ENCODE peak calls at places on chromosomes 4 and X, in ten cellular contexts. V is omental fat pad, H is cardiac fibroblast, B is Panc1, L is MM.1S, N is astrocyte of the spinal cord, W is GM10248, X is cardiac muscle cell, R is GM12865, E is neural crest cell. J is an unnamed sample.

GRCh38 chr4:24889991-24890390 is 22.9 kb downstream of the CCDC149 start:
- DNase-seq in L (no peak), W (no peak), N (no peak), X (no peak), R (peak; percentile 10), E (no peak), V (no peak), B (no peak), H (no peak), J (no peak)

GRCh38 chr4:15469402-15470148 is at the start of gene CC2D2A:
- DNase-seq in N (peak; percentile 78), R (no peak), V (no peak), W (no peak), E (peak; percentile 15), B (no peak), H (peak; percentile 79), L (no peak), X (peak; percentile 76), J (peak; percentile 81)

GRCh38 chr4:67713531-67714247 is 12.7 kb upstream of the UBA6 start:
- DNase-seq in H (no peak), B (no peak), N (peak; percentile 37), V (no peak), R (no peak), X (peak; percentile 51), E (no peak), W (no peak), L (no peak), J (peak; percentile 68)

GRCh38 chrX:103461156-103461555 is 58.1 kb downstream of the RAB40A start:
- DNase-seq in L (no peak), H (no peak), B (no peak), N (no peak), W (no peak), R (no peak), E (no peak), X (no peak), V (no peak), J (no peak)

GRCh38 chr4:74874785-74875367 is 58.0 kb upstream of the PARM1 start:
- DNase-seq in B (peak; percentile 45), V (no peak), H (peak; percentile 90), R (peak; percentile 82), W (peak; percentile 38), L (peak; percentile 90), E (peak; percentile 3), X (peak; percentile 91), N (peak; percentile 75), J (peak; percentile 92)

GRCh38 chr4:184459413-184459812 is 14.9 kb downstream of the IRF2 start:
- DNase-seq in N (peak; percentile 44), V (no peak), X (peak; percentile 43), R (no peak), B (no peak), W (no peak), E (no peak), L (no peak), H (peak; percentile 20), J (peak; percentile 65)

GRCh38 chr4:2822461-2823300 is 21.0 kb upstream of the ADD1 start:
- DNase-seq in H (no peak), B (no peak), X (no peak), E (no peak), V (no peak), R (no peak), W (no peak), N (no peak), L (no peak), J (no peak)

GRCh38 chr4:185470503-185471195 is 884 bp downstream of the CCDC110 start:
- DNase-seq in L (peak; percentile 56), V (peak; percentile 38), R (no peak), H (peak; percentile 41), N (peak; percentile 20), X (peak; percentile 40), E (peak; percentile 11), W (peak; percentile 16), B (no peak), J (peak; percentile 41)

GRCh38 chrX:118215346-118215745 is 98.7 kb upstream of the KLHL13 start:
- DNase-seq in L (no peak), R (no peak), X (no peak), V (no peak), B (no peak), N (no peak), H (no peak), W (no peak), E (no peak), J (no peak)

GRCh38 chrX:16842684-16843083 is 27.5 kb downstream of the RBBP7 start:
- DNase-seq in L (no peak), R (no peak), X (no peak), W (no peak), B (no peak), N (no peak), V (no peak), E (no peak), H (no peak), J (no peak)

GRCh38 chr4:54909964-54910363 is 215.4 kb downstream of the KDR start:
- DNase-seq in R (peak; percentile 11), W (no peak), N (no peak), B (no peak), E (no peak), X (no peak), H (no peak), L (no peak), V (no peak), J (no peak)

GRCh38 chrX:47574609-47575325 is 7.5 kb upstream of the TIMP1 start:
- DNase-seq in H (no peak), E (no peak), L (no peak), X (no peak), R (no peak), W (peak; percentile 10), N (no peak), B (no peak), V (no peak), J (no peak)

GRCh38 chr4:7420661-7421040 is 14.1 kb downstream of the PSAPL1 start:
- DNase-seq in W (no peak), R (no peak), N (no peak), B (no peak), H (no peak), E (no peak), V (no peak), L (no peak), X (no peak), J (no peak)

GRCh38 chr4:39348371-39349265 is 17.5 kb downstream of the RFC1 start:
- DNase-seq in H (no peak), W (no peak), E (no peak), X (no peak), N (peak; percentile 16), V (no peak), L (no peak), R (no peak), B (no peak), J (peak; percentile 57)

GRCh38 chrX:152895724-152896420 is 2.0 kb upstream of the ZNF185 start:
- DNase-seq in B (peak; percentile 33), N (no peak), X (no peak), W (no peak), E (no peak), L (no peak), V (no peak), H (no peak), R (no peak), J (no peak)

GRCh38 chrX:134240209-134240608 is 3.2 kb downstream of the CCDC160 start:
- DNase-seq in E (no peak), B (no peak), X (no peak), R (no peak), L (no peak), V (no peak), N (no peak), H (no peak), W (no peak), J (no peak)

GRCh38 chr4:87077834-87078585 is 142.4 kb downstream of the KLHL8 start:
- DNase-seq in X (peak; percentile 25), L (no peak), N (no peak), H (peak; percentile 34), V (no peak), E (no peak), R (no peak), W (no peak), B (no peak), J (no peak)

DNA sequence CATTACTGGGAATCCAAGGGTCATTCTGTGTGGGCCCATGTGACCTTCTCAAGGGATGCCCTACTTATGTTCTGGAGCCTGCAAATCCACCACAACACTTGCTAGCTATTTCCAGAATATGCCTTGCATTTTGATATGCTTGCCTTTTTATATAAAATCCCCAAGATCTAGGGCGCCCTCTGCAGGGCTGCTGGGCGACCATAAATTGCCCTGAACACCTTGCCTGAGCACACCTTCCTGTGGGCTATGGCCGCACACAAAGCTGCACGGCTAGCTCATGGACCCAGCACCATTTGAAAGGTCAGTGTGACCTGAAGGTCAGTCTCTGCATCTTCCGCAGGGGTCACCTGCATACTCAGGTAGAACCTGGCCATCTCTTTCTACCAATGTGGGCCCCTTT is 311.7 kb downstream of the NLGN4X start:
- DNase-seq in B (no peak), W (no peak), R (peak; percentile 0), N (no peak), E (no peak), X (no peak), H (no peak), V (no peak), L (no peak), J (no peak)
- TF ChIP-seq CTCF in B (no peak), W (no peak), R (peak; percentile 15), N (no peak), E (peak; percentile 24), X (no peak), H (no peak), V (no peak), L (peak; percentile 6), J (no peak)

GRCh38 chr4:159384619-159385018 is 281.7 kb downstream of the RAPGEF2 start:
- DNase-seq in L (no peak), B (no peak), X (no peak), H (peak; percentile 19), N (peak; percentile 32), E (no peak), R (no peak), W (no peak), V (no peak), J (peak; percentile 37)
- TF ChIP-seq CTCF in L (no peak), B (no peak), X (peak; percentile 31), H (no peak), N (peak; percentile 23), E (no peak), R (no peak), W (no peak), V (no peak), J (peak; percentile 37)

GRCh38 chr4:104615496-104615895 is 120.8 kb upstream of the CXXC4 start:
- DNase-seq in H (no peak), W (no peak), R (no peak), X (no peak), N (no peak), L (no peak), V (no peak), B (no peak), E (no peak), J (no peak)
- TF ChIP-seq CTCF in H (no peak), W (no peak), R (no peak), X (no peak), N (no peak), L (no peak), V (no peak), B (no peak), E (no peak), J (no peak)

GRCh38 chr4:40736910-40737309 is 12.8 kb upstream of the NSUN7 start:
- DNase-seq in N (peak; percentile 47), X (peak; percentile 72), R (peak; percentile 69), V (no peak), B (peak; percentile 25), W (peak; percentile 55), E (no peak), L (peak; percentile 69), H (peak; percentile 65), J (peak; percentile 70)
- TF ChIP-seq CTCF in N (peak; percentile 24), X (peak; percentile 38), R (peak; percentile 35), V (no peak), B (peak; percentile 44), W (peak; percentile 37), E (peak; percentile 60), L (peak; percentile 53), H (peak; percentile 34), J (peak; percentile 53)

J was measured in choroid plexus epithelial cell.